ENCODE peak calls at places on chromosomes 4 and X, in four cellular contexts. Q is HepG2, B is SK-N-SH, I is GM12878. C is an unnamed sample.

GRCh38 chrX:48697182-48697727 is 721 bp downstream of the SUV39H1 start:
- DNase-seq in Q (no peak), B (no peak), I (no peak), C (no peak)

GRCh38 chrX:28665778-28666177 is 78.5 kb downstream of the IL1RAPL1 start:
- DNase-seq in I (no peak), Q (no peak), B (no peak), C (no peak)

GRCh38 chr4:69753666-69754065 is 6.8 kb downstream of the SULT1B1 start:
- DNase-seq in I (no peak), Q (no peak), B (no peak), C (no peak)

GRCh38 chr4:98976716-98977115 is 18.8 kb upstream of the METAP1 start:
- DNase-seq in Q (no peak), B (no peak), I (no peak), C (no peak)

GRCh38 chr4:125003840-125004239 is 291.3 kb upstream of the ANKRD50 start:
- DNase-seq in Q (no peak), I (no peak), B (no peak), C (no peak)

GRCh38 chrX:132480581-132481203 is 8.1 kb downstream of the MBNL3 start:
- DNase-seq in Q (peak), I (peak), B (no peak), C (no peak)

GRCh38 chr4:5118091-5118786 is 67.0 kb downstream of the STK32B start:
- DNase-seq in Q (no peak), B (no peak), I (no peak), C (no peak)

GRCh38 chrX:29852767-29853166 is 362.6 kb upstream of the MAGEB2 start:
- DNase-seq in B (no peak), I (no peak), Q (no peak), C (no peak)

GRCh38 chr4:6217716-6218381 is 17.5 kb upstream of the JAKMIP1 start:
- DNase-seq in I (peak), Q (no peak), B (no peak), C (no peak)

GRCh38 chrX:27815209-27815608 is 7.4 kb downstream of the MAGEB10 start:
- DNase-seq in B (no peak), Q (no peak), I (no peak), C (no peak)

GRCh38 chrX:128897611-128898010 is 625.7 kb downstream of the SMARCA1 start:
- DNase-seq in B (no peak), I (no peak), Q (no peak), C (no peak)

GRCh38 chr4:141126769-141127168 is 6.5 kb downstream of the RNF150 start:
- DNase-seq in B (no peak), I (no peak), Q (no peak), C (no peak)

GRCh38 chr4:1277667-1278335 is 11.9 kb upstream of the MAEA start:
- DNase-seq in I (no peak), Q (no peak), B (no peak), C (no peak)

GRCh38 chrX:72048515-72049455 is 82.9 kb downstream of the RTL5 start:
- DNase-seq in Q (no peak), B (peak), I (no peak), C (no peak)

DNA sequence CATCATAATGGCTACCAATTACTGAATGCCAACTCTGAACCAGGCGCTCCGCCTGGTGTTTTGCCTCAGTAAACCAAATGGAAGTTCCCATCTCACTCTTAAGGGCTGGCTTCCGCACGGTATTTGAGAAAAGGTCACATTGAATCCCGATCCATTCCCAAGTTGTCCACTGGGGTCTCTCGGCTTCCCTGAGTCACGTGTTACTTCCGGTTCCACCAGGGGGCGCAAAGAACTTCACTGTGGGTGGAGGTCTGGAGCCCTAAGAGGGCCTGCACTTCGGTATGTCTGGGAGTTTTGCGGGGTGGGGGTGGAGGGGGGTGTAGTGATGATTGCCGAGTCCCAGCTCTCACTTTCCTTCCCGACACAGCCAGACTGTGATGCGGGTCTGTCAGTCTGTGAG is 13.4 kb upstream of the NHS start:
- DNase-seq in Q (peak), B (peak), I (no peak), C (peak)
- TF ChIP-seq NFIC in Q (no peak), B (no peak), I (no peak), C (no peak)

DNA sequence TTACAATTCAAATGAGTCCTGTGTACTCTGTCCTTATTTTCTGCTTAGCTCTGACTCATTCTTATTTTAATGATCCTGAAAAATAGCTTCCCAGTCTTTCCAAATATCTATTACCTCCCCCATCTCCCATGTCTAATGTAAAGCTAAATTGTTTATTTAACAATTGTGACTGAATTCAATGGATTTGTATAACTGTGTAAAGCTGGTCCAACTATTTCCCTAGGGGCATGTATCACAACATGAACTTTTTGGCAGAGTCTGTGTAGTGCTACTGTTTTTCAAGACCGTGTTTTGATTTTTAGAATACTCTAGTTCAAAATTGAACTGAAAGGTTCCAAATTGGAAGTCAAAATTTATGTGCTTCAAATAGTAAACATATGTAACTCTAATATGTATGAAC is 67.8 kb downstream of the SPCS3 start:
- DNase-seq in Q (no peak), I (no peak), B (no peak), C (no peak)
- TF ChIP-seq NFIC in Q (no peak), I (no peak), B (no peak), C (no peak)

DNA sequence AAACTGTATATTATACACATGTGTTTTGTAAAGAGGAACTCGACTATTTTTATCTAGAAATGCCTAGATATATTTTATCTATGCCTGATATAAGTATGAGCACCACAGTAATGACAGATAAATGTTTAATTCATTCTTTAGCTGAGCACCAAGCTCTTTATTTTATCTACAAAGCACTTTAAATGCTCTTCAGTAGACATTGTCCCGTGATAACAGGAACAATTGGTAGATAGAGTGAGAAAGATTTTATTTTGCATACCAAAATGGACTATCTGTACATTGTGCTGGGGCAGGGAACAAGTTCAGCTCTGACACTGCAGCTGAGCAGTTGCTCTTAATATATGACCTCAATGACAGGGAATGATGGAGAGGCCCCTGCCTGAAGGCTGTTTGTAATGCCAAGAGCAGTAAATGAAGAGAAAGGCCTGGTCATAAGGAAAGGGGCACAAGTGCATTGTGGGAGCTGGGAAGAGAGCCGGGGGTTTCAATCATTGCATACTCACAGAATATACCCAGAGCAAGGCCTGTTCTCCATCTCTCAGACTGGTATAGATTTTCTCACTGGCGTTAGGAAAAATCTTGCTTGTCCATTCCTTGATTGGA is 57.3 kb downstream of the SEPTIN11 start:
- DNase-seq in Q (no peak), B (peak), I (no peak), C (no peak)
- TF ChIP-seq NFIC in Q (no peak), B (no peak), I (no peak), C (no peak)

GRCh38 chr4:88526221-88526815 is 2.7 kb upstream of the PYURF start:
- DNase-seq in Q (no peak), I (no peak), B (peak), C (no peak)
- TF ChIP-seq NFIC in Q (no peak), I (no peak), B (no peak), C (no peak)

DNA sequence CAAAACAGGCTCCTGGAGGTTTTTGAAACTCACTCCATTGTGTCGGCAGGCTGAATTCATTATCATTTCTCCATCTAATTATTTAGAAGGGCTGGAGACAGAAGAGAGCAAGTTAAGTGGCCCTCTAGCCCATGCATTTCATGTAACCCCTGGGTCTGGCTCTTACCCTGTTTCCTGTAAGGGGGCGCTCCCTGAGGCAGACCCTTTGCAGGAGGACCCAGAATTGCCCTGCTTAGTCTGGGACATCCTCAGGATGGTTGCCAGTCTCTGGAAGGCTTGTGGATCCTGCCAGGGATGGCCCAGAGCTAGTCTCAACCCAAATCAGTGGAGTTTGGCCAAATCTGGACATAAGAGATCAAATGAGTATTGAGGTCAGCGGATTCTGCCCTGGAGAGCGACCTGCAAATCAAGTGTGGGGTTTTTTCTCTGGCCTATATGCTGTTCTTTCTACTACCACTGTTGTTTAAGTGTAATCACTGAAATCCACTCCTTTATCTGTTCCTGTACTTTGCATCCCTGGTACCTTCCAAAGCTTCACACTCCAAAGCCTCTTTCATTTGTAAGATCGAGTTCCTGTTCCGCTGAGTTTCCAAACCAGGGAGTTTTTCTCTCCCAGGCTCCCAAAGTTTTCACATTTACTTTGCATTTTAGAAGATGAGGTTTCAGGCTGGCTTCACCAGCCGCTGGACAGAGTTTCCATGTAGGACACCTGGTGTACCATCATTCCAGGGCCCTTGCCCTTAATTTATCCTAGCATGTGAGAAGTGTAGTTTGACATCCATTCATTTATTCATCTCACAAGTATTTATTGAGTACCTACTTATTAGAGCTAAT is 6.3 kb downstream of the KLF3 start:
- DNase-seq in Q (no peak), B (peak), I (no peak), C (no peak)
- TF ChIP-seq NFIC in Q (no peak), B (no peak), I (no peak), C (no peak)

GRCh38 chrX:150036641-150037040 is 98.3 kb upstream of the EOLA2 start:
- DNase-seq in B (no peak), Q (no peak), I (no peak), C (no peak)

GRCh38 chrX:150037041-150037440 is 98.8 kb upstream of the EOLA2 start:
- DNase-seq in I (no peak), B (no peak), Q (peak), C (no peak)

GRCh38 chrX:150041208-150041607 is 102.9 kb upstream of the EOLA2 start:
- DNase-seq in Q (no peak), I (no peak), B (no peak), C (no peak)

GRCh38 chrX:150038356-150038755 is 100.1 kb upstream of the EOLA2 start:
- DNase-seq in Q (no peak), I (no peak), B (no peak), C (no peak)

GRCh38 chrX:150038977-150039599 is 100.8 kb upstream of the EOLA2 start:
- DNase-seq in I (no peak), B (no peak), Q (no peak), C (no peak)
- TF ChIP-seq NFIC in I (no peak), B (no peak), Q (no peak), C (no peak)

GRCh38 chr4:65893311-65893710 is 223.0 kb upstream of the EPHA5 start:
- DNase-seq in B (no peak), Q (no peak), I (no peak), C (no peak)

DNA sequence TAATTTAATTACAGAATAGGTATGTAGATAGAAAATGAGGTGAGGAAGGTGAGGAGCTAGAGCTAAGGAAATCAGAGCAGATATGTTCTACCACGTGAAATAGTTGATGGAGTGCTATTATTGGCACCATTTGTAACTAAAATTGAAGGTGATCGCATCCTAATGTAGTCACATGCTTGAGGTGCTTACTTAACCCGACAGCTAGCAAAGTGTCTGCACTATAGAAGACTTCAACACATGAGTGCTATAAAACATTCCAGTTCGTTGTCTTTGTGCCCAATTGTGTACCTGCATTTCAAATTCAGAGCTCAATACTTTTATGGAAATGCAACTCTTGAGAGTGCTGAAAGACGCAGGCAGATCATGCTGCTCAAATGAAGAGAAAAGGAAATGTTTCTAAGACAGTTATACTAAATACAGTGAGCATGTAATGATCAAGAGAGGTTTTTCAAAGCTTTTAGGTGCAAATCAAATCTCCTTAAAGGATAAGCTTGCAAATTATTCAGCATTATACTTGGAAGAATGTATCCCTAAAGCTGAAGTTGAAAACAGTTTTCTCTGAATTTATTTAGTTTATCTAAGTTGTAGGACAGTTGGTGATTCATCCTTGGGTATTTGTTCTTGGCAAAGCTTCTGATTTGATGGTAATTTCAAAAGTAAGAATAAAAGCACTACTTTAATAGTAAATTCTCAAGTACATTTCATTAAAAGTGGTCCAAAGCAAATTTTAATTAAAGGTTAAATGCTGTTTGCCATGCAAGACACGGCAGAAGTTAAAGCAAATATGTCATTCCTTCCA is 223.9 kb upstream of the EPHA5 start:
- DNase-seq in Q (no peak), B (no peak), I (no peak), C (no peak)
- TF ChIP-seq NFIC in Q (no peak), B (no peak), I (no peak), C (no peak)

DNA sequence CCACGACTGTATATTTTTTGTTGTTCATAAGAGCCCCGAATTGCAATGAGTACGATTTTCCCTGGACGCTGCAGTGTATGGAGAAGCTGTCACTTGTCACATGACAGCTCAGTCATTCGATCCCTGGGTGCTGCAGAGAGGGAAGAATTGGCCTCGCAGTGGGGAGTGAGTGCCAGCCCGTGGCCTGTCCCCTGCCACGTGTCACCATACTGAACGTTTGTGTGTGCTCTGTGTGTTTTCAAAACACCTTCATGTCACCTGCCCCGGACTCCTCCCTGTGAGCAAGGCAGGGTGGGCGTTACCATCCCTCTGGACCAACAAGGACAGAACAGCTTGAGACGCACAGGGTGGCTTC is 77.9 kb downstream of the TBL1X start:
- DNase-seq in B (no peak), I (no peak), Q (no peak), C (no peak)
- TF ChIP-seq NFIC in B (no peak), I (no peak), Q (no peak), C (no peak)